ENCODE peak calls at places on chromosomes 12 and 14, in ten cellular contexts. One of them, this sample, is unnamed.

GRCh38 chr12:106247731-106248176 is at the start of gene CKAP4:
- DNase-seq in fibroblast of pulmonary artery: peak; percentile 80
- DNase-seq in BJ: no peak
- DNase-seq in right atrium auricular region: peak; percentile 73
- DNase-seq in thyroid gland: peak; percentile 84
- DNase-seq in PC-3: peak; percentile 82
- DNase-seq in A549: peak; percentile 74
- DNase-seq in cardiac fibroblast: peak; percentile 90
- DNase-seq in stomach: peak; percentile 83
- DNase-seq in heart left ventricle: peak; percentile 87
- DNase-seq in this sample: peak; percentile 69

GRCh38 chr12:51752490-51752889 is 96.0 kb downstream of the FIGNL2 start:
- DNase-seq in BJ: peak; percentile 68
- DNase-seq in cardiac fibroblast: peak; percentile 81
- DNase-seq in heart left ventricle: peak; percentile 79
- DNase-seq in right atrium auricular region: peak; percentile 78
- DNase-seq in PC-3: peak; percentile 33
- DNase-seq in fibroblast of pulmonary artery: peak; percentile 85
- DNase-seq in thyroid gland: peak; percentile 89
- DNase-seq in stomach: peak; percentile 30
- DNase-seq in A549: peak; percentile 46
- DNase-seq in this sample: peak; percentile 85

GRCh38 chr12:101697930-101698781 is 716 bp downstream of the CHPT1 start:
- DNase-seq in A549: peak; percentile 46
- DNase-seq in stomach: peak; percentile 64
- DNase-seq in cardiac fibroblast: peak; percentile 43
- DNase-seq in right atrium auricular region: peak; percentile 63
- DNase-seq in PC-3: peak; percentile 48
- DNase-seq in fibroblast of pulmonary artery: peak; percentile 31
- DNase-seq in BJ: no peak
- DNase-seq in thyroid gland: peak; percentile 84
- DNase-seq in heart left ventricle: peak; percentile 80
- DNase-seq in this sample: peak; percentile 34

GRCh38 chr12:47041327-47041726 is 38.1 kb upstream of the PCED1B start:
- DNase-seq in heart left ventricle: no peak
- DNase-seq in fibroblast of pulmonary artery: no peak
- DNase-seq in cardiac fibroblast: no peak
- DNase-seq in BJ: no peak
- DNase-seq in PC-3: no peak
- DNase-seq in A549: no peak
- DNase-seq in stomach: no peak
- DNase-seq in right atrium auricular region: no peak
- DNase-seq in thyroid gland: no peak
- DNase-seq in this sample: no peak

GRCh38 chr14:69685716-69686115 is 74.3 kb downstream of the SUSD6 start:
- DNase-seq in thyroid gland: peak; percentile 94
- DNase-seq in fibroblast of pulmonary artery: peak; percentile 70
- DNase-seq in BJ: no peak
- DNase-seq in right atrium auricular region: peak; percentile 73
- DNase-seq in stomach: peak; percentile 82
- DNase-seq in cardiac fibroblast: peak; percentile 77
- DNase-seq in heart left ventricle: peak; percentile 64
- DNase-seq in A549: no peak
- DNase-seq in PC-3: peak; percentile 38
- DNase-seq in this sample: peak; percentile 72

GRCh38 chr12:112468041-112468440 is 49.3 kb downstream of the PTPN11 start:
- DNase-seq in fibroblast of pulmonary artery: no peak
- DNase-seq in PC-3: no peak
- DNase-seq in thyroid gland: no peak
- DNase-seq in BJ: no peak
- DNase-seq in right atrium auricular region: no peak
- DNase-seq in A549: no peak
- DNase-seq in stomach: no peak
- DNase-seq in cardiac fibroblast: no peak
- DNase-seq in heart left ventricle: no peak
- DNase-seq in this sample: no peak

GRCh38 chr14:104792101-104792884 is 3.3 kb downstream of the AKT1 start:
- DNase-seq in right atrium auricular region: no peak
- DNase-seq in thyroid gland: peak; percentile 92
- DNase-seq in stomach: peak; percentile 90
- DNase-seq in PC-3: no peak
- DNase-seq in cardiac fibroblast: no peak
- DNase-seq in heart left ventricle: peak; percentile 89
- DNase-seq in A549: no peak
- DNase-seq in fibroblast of pulmonary artery: no peak
- DNase-seq in BJ: no peak
- DNase-seq in this sample: no peak

GRCh38 chr14:60653388-60653690 is 4.1 kb upstream of the SIX1 start:
- DNase-seq in BJ: no peak
- DNase-seq in fibroblast of pulmonary artery: no peak
- DNase-seq in stomach: no peak
- DNase-seq in right atrium auricular region: no peak
- DNase-seq in A549: no peak
- DNase-seq in cardiac fibroblast: no peak
- DNase-seq in thyroid gland: no peak
- DNase-seq in PC-3: no peak
- DNase-seq in heart left ventricle: no peak
- DNase-seq in this sample: no peak

GRCh38 chr12:108543642-108544041 is 17.3 kb downstream of the SART3 start:
- DNase-seq in cardiac fibroblast: no peak
- DNase-seq in BJ: peak; percentile 54
- DNase-seq in thyroid gland: no peak
- DNase-seq in heart left ventricle: no peak
- DNase-seq in right atrium auricular region: no peak
- DNase-seq in PC-3: no peak
- DNase-seq in A549: no peak
- DNase-seq in fibroblast of pulmonary artery: no peak
- DNase-seq in stomach: no peak
- DNase-seq in this sample: no peak

DNA sequence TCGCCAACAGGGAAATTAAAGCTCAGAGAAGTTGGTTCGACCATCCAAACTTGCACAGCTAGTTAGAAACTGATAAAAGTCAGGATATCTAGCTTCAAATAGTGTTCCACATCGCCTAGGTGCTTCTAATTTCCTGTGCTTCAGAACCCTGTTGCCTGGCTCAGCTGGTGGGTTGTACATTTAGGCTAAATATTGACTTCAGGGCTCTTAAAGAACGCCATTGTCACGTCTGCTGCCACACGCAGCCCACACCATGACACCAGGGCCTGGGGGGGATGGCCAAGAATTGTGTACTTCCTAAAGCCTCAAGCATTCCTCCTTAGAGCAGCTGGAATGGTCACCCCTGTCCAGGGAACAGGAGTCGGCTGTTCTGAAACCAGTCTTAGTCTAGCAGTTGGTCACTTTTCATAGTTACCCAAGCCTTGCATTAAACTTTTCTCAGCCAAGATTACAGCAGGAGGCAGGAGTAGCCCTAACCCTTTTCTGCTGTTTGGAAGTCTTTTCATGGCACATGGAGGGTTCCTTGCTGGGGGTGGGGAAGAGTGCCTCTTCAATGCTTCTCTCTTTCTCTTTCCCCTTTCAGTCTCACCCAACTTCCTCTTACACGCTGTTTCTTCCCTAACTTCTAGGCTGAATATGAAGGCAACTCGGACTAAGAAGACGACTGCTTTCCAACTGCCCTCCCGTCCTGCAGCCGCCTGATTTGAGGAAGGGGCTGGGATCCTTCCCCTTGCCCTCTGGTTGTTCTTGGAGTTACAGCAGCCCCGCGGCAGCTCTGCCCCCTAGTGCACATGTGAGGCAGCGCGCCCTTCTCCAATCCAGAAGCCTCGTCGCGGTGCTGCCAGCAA is 17.1 kb downstream of the FOS start:
- DNase-seq in cardiac fibroblast: peak; percentile 88
- DNase-seq in thyroid gland: peak; percentile 81
- DNase-seq in PC-3: peak; percentile 74
- DNase-seq in right atrium auricular region: peak; percentile 91
- DNase-seq in fibroblast of pulmonary artery: peak; percentile 82
- DNase-seq in A549: peak; percentile 82
- DNase-seq in stomach: peak; percentile 87
- DNase-seq in heart left ventricle: peak; percentile 76
- DNase-seq in BJ: no peak
- DNase-seq in this sample: peak; percentile 67
- H3K4me3 ChIP-seq in cardiac fibroblast: peak overlapping the region; percentile 71
- H3K4me3 ChIP-seq in thyroid gland: no peak overlapping the region
- H3K4me3 ChIP-seq in PC-3: peak overlapping the region; percentile 86
- H3K4me3 ChIP-seq in right atrium auricular region: peak overlapping the region; percentile 65
- H3K4me3 ChIP-seq in fibroblast of pulmonary artery: peak overlapping the region; percentile 63
- H3K4me3 ChIP-seq in A549: peak overlapping the region; percentile 69
- H3K4me3 ChIP-seq in stomach: peak overlapping the region; percentile 49
- H3K4me3 ChIP-seq in heart left ventricle: peak overlapping the region; percentile 74
- H3K4me3 ChIP-seq in BJ: peak overlapping the region; percentile 71
- H3K4me3 ChIP-seq in this sample: peak overlapping the region; percentile 76

DNA sequence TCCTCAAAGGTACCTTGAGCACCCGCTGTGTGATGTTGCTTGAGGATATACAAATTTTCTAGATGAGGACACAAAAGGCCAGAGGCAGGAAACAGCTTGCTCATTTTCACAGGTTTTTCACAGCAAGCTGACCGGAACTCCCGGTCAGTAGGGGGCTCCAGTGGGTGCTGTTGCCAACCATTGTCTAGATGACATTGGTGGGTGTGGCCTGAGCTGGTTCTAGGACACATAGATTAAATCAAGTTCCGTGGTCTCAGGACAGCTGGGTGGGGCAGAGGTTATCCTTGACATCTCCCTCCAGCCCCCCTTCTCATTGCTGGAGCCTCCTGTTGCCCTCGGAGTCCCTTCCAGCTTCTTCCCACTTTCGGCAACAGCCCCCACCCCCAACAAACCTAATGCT is 153.6 kb upstream of the FKBP4 start:
- DNase-seq in thyroid gland: peak; percentile 12
- DNase-seq in right atrium auricular region: no peak
- DNase-seq in BJ: no peak
- DNase-seq in A549: peak; percentile 45
- DNase-seq in fibroblast of pulmonary artery: peak; percentile 38
- DNase-seq in stomach: no peak
- DNase-seq in heart left ventricle: peak; percentile 70
- DNase-seq in cardiac fibroblast: peak; percentile 41
- DNase-seq in PC-3: peak; percentile 10
- DNase-seq in this sample: peak; percentile 51
- TF ChIP-seq CTCF in thyroid gland: no peak
- TF ChIP-seq CTCF in right atrium auricular region: no peak
- TF ChIP-seq CTCF in BJ: peak; percentile 29
- TF ChIP-seq CTCF in A549: peak; percentile 19
- TF ChIP-seq CTCF in fibroblast of pulmonary artery: peak; percentile 41
- TF ChIP-seq CTCF in stomach: no peak
- TF ChIP-seq CTCF in heart left ventricle: peak; percentile 17
- TF ChIP-seq CTCF in cardiac fibroblast: peak; percentile 36
- TF ChIP-seq CTCF in PC-3: peak; percentile 44
- TF ChIP-seq CTCF in this sample: peak; percentile 50

GRCh38 chr12:7292300-7292699 is 11.6 kb upstream of the ACSM4 start:
- DNase-seq in BJ: no peak
- DNase-seq in heart left ventricle: no peak
- DNase-seq in PC-3: no peak
- DNase-seq in right atrium auricular region: no peak
- DNase-seq in thyroid gland: no peak
- DNase-seq in cardiac fibroblast: no peak
- DNase-seq in stomach: no peak
- DNase-seq in A549: no peak
- DNase-seq in fibroblast of pulmonary artery: no peak
- DNase-seq in this sample: no peak

GRCh38 chr12:7295529-7295928 is 8.3 kb upstream of the ACSM4 start:
- DNase-seq in BJ: no peak
- DNase-seq in right atrium auricular region: no peak
- DNase-seq in A549: no peak
- DNase-seq in stomach: no peak
- DNase-seq in fibroblast of pulmonary artery: no peak
- DNase-seq in heart left ventricle: no peak
- DNase-seq in cardiac fibroblast: no peak
- DNase-seq in PC-3: no peak
- DNase-seq in thyroid gland: no peak
- DNase-seq in this sample: no peak

GRCh38 chr12:7289743-7290142 is 14.1 kb upstream of the ACSM4 start:
- DNase-seq in BJ: no peak
- DNase-seq in right atrium auricular region: no peak
- DNase-seq in A549: peak; percentile 16
- DNase-seq in thyroid gland: no peak
- DNase-seq in PC-3: peak; percentile 6
- DNase-seq in cardiac fibroblast: no peak
- DNase-seq in stomach: no peak
- DNase-seq in fibroblast of pulmonary artery: no peak
- DNase-seq in heart left ventricle: no peak
- DNase-seq in this sample: peak; percentile 19

DNA sequence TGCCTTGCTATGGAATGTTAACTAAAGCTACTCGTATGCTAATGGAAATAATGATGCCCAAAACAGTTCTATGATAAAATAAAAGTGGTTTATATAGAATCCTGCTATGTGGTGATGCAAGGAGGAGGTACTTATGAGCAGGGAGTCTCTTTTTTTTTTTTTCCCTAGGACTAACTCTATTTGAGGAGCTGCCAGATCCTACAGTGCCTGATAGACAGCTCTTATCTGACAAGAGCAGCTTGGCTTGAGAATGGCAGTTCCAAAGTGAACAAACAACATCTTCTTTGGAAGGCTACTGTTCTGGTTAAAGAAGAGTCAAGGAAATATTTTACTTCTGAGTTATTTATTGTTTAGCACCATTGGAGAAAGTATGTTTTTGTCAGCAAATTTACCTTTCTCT is 10.2 kb upstream of the ACSM4 start:
- DNase-seq in PC-3: no peak
- DNase-seq in fibroblast of pulmonary artery: no peak
- DNase-seq in A549: no peak
- DNase-seq in right atrium auricular region: no peak
- DNase-seq in stomach: no peak
- DNase-seq in thyroid gland: no peak
- DNase-seq in heart left ventricle: no peak
- DNase-seq in BJ: no peak
- DNase-seq in cardiac fibroblast: no peak
- DNase-seq in this sample: no peak
- H3K4me3 ChIP-seq in PC-3: no peak overlapping the region
- H3K4me3 ChIP-seq in fibroblast of pulmonary artery: no peak overlapping the region
- H3K4me3 ChIP-seq in A549: no peak overlapping the region
- H3K4me3 ChIP-seq in right atrium auricular region: no peak overlapping the region
- H3K4me3 ChIP-seq in stomach: no peak overlapping the region
- H3K4me3 ChIP-seq in thyroid gland: no peak overlapping the region
- H3K4me3 ChIP-seq in heart left ventricle: no peak overlapping the region
- H3K4me3 ChIP-seq in BJ: no peak overlapping the region
- H3K4me3 ChIP-seq in cardiac fibroblast: no peak overlapping the region
- H3K4me3 ChIP-seq in this sample: no peak overlapping the region

DNA sequence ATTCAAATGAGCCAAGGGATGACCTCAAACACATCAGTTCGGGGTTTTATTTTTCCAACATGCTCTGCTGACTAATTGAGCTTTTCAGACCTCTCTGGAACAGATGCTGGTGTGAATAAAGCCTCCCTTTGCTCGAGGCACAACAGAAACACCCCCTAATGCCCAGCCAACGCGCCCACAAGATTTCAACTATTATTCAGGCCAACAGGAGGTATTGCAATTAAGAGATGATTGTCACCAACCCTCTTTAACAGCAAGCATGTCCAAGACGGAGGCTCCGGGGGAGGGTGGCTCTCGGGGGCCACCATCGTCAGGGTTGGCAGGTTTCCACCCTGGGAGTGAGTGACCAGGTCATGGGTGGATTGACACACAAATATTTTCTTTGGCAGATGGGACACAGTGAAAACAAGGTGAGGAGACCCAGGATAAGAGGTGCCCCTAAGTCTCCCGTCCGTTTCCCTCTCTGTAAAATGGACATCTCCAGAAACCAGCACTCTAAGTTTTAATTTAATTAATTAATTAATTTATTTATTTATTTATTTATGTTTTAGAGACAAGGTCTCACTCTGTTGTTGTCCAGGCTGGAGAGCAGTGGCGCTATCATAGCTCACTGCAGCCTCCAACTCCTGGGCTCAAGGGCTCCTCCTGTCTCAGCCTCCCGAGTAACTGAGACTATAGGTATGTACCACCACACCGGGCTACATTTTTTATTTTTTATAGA is 56.1 kb downstream of the MAP1LC3B2 start:
- DNase-seq in cardiac fibroblast: no peak
- DNase-seq in stomach: no peak
- DNase-seq in fibroblast of pulmonary artery: no peak
- DNase-seq in thyroid gland: peak; percentile 77
- DNase-seq in heart left ventricle: no peak
- DNase-seq in PC-3: no peak
- DNase-seq in A549: no peak
- DNase-seq in right atrium auricular region: no peak
- DNase-seq in BJ: no peak
- DNase-seq in this sample: no peak
- TF ChIP-seq CTCF in cardiac fibroblast: no peak
- TF ChIP-seq CTCF in stomach: no peak
- TF ChIP-seq CTCF in fibroblast of pulmonary artery: no peak
- TF ChIP-seq CTCF in thyroid gland: no peak
- TF ChIP-seq CTCF in heart left ventricle: no peak
- TF ChIP-seq CTCF in PC-3: no peak
- TF ChIP-seq CTCF in A549: no peak
- TF ChIP-seq CTCF in right atrium auricular region: no peak
- TF ChIP-seq CTCF in BJ: no peak
- TF ChIP-seq CTCF in this sample: no peak

This sample was measured in fibroblast of mammary gland.